ENCODE peak calls at places on chromosome 20, in five cellular contexts. One of them, this sample, is unnamed.

GRCh38 chr20:48283470-48284110 is 498.3 kb upstream of the SULF2 start:
- DNase-seq in fibroblast of the aortic adventitia: peak
- DNase-seq in cardiac fibroblast: peak
- DNase-seq in tibial nerve: peak
- DNase-seq in mammary epithelial cell: peak
- DNase-seq in this sample: peak

GRCh38 chr20:18972251-18972876 is 158.8 kb downstream of the SCP2D1 start:
- DNase-seq in fibroblast of the aortic adventitia: no peak
- DNase-seq in mammary epithelial cell: no peak
- DNase-seq in cardiac fibroblast: no peak
- DNase-seq in tibial nerve: no peak
- DNase-seq in this sample: no peak

GRCh38 chr20:61435823-61436220 is 183.8 kb downstream of the CDH4 start:
- DNase-seq in fibroblast of the aortic adventitia: no peak
- DNase-seq in mammary epithelial cell: no peak
- DNase-seq in tibial nerve: no peak
- DNase-seq in cardiac fibroblast: no peak
- DNase-seq in this sample: no peak

GRCh38 chr20:57361517-57361916 is 10.5 kb downstream of the RAE1 start:
- DNase-seq in fibroblast of the aortic adventitia: peak
- DNase-seq in cardiac fibroblast: peak
- DNase-seq in tibial nerve: no peak
- DNase-seq in mammary epithelial cell: peak
- DNase-seq in this sample: peak

GRCh38 chr20:41145821-41146620 is 8.7 kb downstream of the PLCG1 start:
- DNase-seq in cardiac fibroblast: peak
- DNase-seq in mammary epithelial cell: no peak
- DNase-seq in tibial nerve: no peak
- DNase-seq in fibroblast of the aortic adventitia: peak
- DNase-seq in this sample: no peak

GRCh38 chr20:44730441-44730840 is 15.2 kb upstream of the KCNK15 start:
- DNase-seq in fibroblast of the aortic adventitia: peak
- DNase-seq in mammary epithelial cell: peak
- DNase-seq in tibial nerve: no peak
- DNase-seq in cardiac fibroblast: peak
- DNase-seq in this sample: peak

GRCh38 chr20:6819599-6819998 is 52.1 kb downstream of the BMP2 start:
- DNase-seq in mammary epithelial cell: no peak
- DNase-seq in cardiac fibroblast: peak
- DNase-seq in fibroblast of the aortic adventitia: peak
- DNase-seq in tibial nerve: no peak
- DNase-seq in this sample: no peak

GRCh38 chr20:25057234-25058050 is 497 bp downstream of the ACSS1 start:
- DNase-seq in mammary epithelial cell: peak
- DNase-seq in cardiac fibroblast: peak
- DNase-seq in tibial nerve: peak
- DNase-seq in fibroblast of the aortic adventitia: peak
- DNase-seq in this sample: peak

GRCh38 chr20:60491261-60491660 is 533.0 kb downstream of the CDH26 start:
- DNase-seq in tibial nerve: no peak
- DNase-seq in mammary epithelial cell: no peak
- DNase-seq in fibroblast of the aortic adventitia: no peak
- DNase-seq in cardiac fibroblast: no peak
- DNase-seq in this sample: no peak

GRCh38 chr20:973785-974194 is 28.3 kb downstream of the RSPO4 start:
- DNase-seq in cardiac fibroblast: peak
- DNase-seq in fibroblast of the aortic adventitia: peak
- DNase-seq in tibial nerve: no peak
- DNase-seq in mammary epithelial cell: peak
- DNase-seq in this sample: peak

GRCh38 chr20:25058051-25058796 is at the start of gene ACSS1:
- DNase-seq in cardiac fibroblast: peak
- DNase-seq in mammary epithelial cell: peak
- DNase-seq in fibroblast of the aortic adventitia: peak
- DNase-seq in tibial nerve: peak
- DNase-seq in this sample: peak

GRCh38 chr20:43372051-43372450 is 85.6 kb upstream of the SRSF6 start:
- DNase-seq in fibroblast of the aortic adventitia: peak
- DNase-seq in tibial nerve: no peak
- DNase-seq in mammary epithelial cell: no peak
- DNase-seq in cardiac fibroblast: peak
- DNase-seq in this sample: no peak

GRCh38 chr20:36342721-36343120 is 36.6 kb downstream of the DLGAP4 start:
- DNase-seq in mammary epithelial cell: no peak
- DNase-seq in tibial nerve: no peak
- DNase-seq in cardiac fibroblast: no peak
- DNase-seq in fibroblast of the aortic adventitia: no peak
- DNase-seq in this sample: no peak

GRCh38 chr20:32439132-32439829 is 81.2 kb downstream of the ASXL1 start:
- DNase-seq in cardiac fibroblast: peak
- DNase-seq in fibroblast of the aortic adventitia: peak
- DNase-seq in tibial nerve: no peak
- DNase-seq in mammary epithelial cell: no peak
- DNase-seq in this sample: peak

GRCh38 chr20:12847862-12848261 is 160.9 kb upstream of the SPTLC3 start:
- DNase-seq in mammary epithelial cell: peak
- DNase-seq in tibial nerve: no peak
- DNase-seq in fibroblast of the aortic adventitia: peak
- DNase-seq in cardiac fibroblast: peak
- DNase-seq in this sample: no peak

GRCh38 chr20:23445596-23446217 is 6.2 kb downstream of the CSTL1 start:
- DNase-seq in tibial nerve: no peak
- DNase-seq in fibroblast of the aortic adventitia: peak
- DNase-seq in cardiac fibroblast: peak
- DNase-seq in mammary epithelial cell: peak
- DNase-seq in this sample: peak

GRCh38 chr20:7775072-7775471 is 165.2 kb downstream of the HAO1 start:
- DNase-seq in tibial nerve: no peak
- DNase-seq in fibroblast of the aortic adventitia: peak
- DNase-seq in mammary epithelial cell: no peak
- DNase-seq in cardiac fibroblast: peak
- DNase-seq in this sample: peak

GRCh38 chr20:45467861-45468260 is 1.7 kb upstream of the WFDC2 start:
- DNase-seq in fibroblast of the aortic adventitia: no peak
- DNase-seq in tibial nerve: no peak
- DNase-seq in cardiac fibroblast: no peak
- DNase-seq in mammary epithelial cell: no peak
- DNase-seq in this sample: no peak

GRCh38 chr20:36744764-36745191 is 1.1 kb downstream of the NDRG3 start:
- DNase-seq in cardiac fibroblast: peak
- DNase-seq in mammary epithelial cell: peak
- DNase-seq in fibroblast of the aortic adventitia: peak
- DNase-seq in tibial nerve: no peak
- DNase-seq in this sample: peak

GRCh38 chr20:57384953-57385761 is 6.0 kb upstream of the RBM38 start:
- DNase-seq in cardiac fibroblast: no peak
- DNase-seq in tibial nerve: no peak
- DNase-seq in fibroblast of the aortic adventitia: no peak
- DNase-seq in mammary epithelial cell: no peak
- DNase-seq in this sample: no peak

GRCh38 chr20:53274365-53274764 is 302.2 kb downstream of the TSHZ2 start:
- DNase-seq in mammary epithelial cell: no peak
- DNase-seq in cardiac fibroblast: no peak
- DNase-seq in tibial nerve: no peak
- DNase-seq in fibroblast of the aortic adventitia: no peak
- DNase-seq in this sample: no peak

GRCh38 chr20:9574182-9574581 is 59.8 kb downstream of the LAMP5 start:
- DNase-seq in tibial nerve: no peak
- DNase-seq in cardiac fibroblast: no peak
- DNase-seq in fibroblast of the aortic adventitia: no peak
- DNase-seq in mammary epithelial cell: no peak
- DNase-seq in this sample: no peak

GRCh38 chr20:3785240-3786125 is 1.1 kb downstream of the CENPB start:
- DNase-seq in cardiac fibroblast: no peak
- DNase-seq in mammary epithelial cell: no peak
- DNase-seq in fibroblast of the aortic adventitia: no peak
- DNase-seq in tibial nerve: no peak
- DNase-seq in this sample: no peak

GRCh38 chr20:3786126-3786484 is 435 bp downstream of the CENPB start:
- DNase-seq in fibroblast of the aortic adventitia: peak
- DNase-seq in tibial nerve: peak
- DNase-seq in mammary epithelial cell: peak
- DNase-seq in cardiac fibroblast: peak
- DNase-seq in this sample: peak

GRCh38 chr20:3784863-3785239 is 1.7 kb downstream of the CENPB start:
- DNase-seq in tibial nerve: no peak
- DNase-seq in fibroblast of the aortic adventitia: no peak
- DNase-seq in cardiac fibroblast: no peak
- DNase-seq in mammary epithelial cell: no peak
- DNase-seq in this sample: no peak

GRCh38 chr20:3788685-3789155 is 2.2 kb upstream of the CENPB start:
- DNase-seq in tibial nerve: no peak
- DNase-seq in cardiac fibroblast: no peak
- DNase-seq in mammary epithelial cell: no peak
- DNase-seq in fibroblast of the aortic adventitia: no peak
- DNase-seq in this sample: peak

DNA sequence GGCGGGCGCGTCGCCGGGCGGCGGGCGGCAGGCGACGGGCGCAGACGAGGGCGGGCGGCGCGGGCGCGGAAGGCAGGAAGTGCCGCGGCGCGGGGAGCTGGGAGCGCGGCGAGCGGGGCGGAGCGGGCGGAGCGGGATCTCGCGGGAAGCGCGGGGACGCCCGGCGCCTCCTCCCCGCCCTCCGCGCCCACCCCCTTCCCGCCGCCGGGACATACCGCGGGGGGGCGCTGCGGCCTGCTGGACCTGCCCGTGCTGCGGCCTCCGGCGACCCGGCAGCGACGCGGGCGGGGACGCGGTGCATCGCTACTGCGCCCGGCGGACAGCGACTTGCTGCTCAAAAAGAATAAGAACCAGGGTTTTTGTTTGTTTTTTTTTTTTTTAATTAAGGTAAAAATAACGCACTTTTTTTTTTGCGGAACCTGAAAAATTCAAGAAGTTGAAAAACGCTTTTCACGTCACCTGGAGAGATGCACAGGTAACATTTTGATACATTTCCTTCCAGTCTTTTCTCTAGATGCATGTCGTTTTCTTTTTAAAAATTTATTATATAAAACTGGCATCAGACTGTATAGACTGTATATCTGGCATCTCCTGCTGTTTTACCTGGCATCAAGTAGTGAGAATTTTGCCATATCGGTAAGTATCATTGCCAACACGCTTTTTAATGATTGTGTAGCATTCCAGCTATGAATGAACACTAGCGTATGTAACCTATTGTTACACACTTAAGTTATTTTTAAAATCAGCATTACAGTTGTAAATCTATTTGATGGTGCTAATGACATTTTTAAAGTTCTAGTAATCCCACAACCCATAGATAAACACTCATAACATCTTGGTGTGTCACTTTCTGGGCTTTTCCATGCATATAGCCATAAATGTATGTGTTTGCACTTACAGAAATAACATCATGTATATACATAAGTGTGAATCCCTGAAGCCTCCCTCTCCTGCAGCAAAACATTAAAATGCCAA is at the start of gene CENPB:
- DNase-seq in mammary epithelial cell: peak
- DNase-seq in tibial nerve: peak
- DNase-seq in cardiac fibroblast: peak
- DNase-seq in fibroblast of the aortic adventitia: peak
- DNase-seq in this sample: peak
- TF ChIP-seq CTCF in mammary epithelial cell: peak
- TF ChIP-seq CTCF in tibial nerve: peak
- TF ChIP-seq CTCF in cardiac fibroblast: peak
- TF ChIP-seq CTCF in fibroblast of the aortic adventitia: peak
- TF ChIP-seq CTCF in this sample: peak

DNA sequence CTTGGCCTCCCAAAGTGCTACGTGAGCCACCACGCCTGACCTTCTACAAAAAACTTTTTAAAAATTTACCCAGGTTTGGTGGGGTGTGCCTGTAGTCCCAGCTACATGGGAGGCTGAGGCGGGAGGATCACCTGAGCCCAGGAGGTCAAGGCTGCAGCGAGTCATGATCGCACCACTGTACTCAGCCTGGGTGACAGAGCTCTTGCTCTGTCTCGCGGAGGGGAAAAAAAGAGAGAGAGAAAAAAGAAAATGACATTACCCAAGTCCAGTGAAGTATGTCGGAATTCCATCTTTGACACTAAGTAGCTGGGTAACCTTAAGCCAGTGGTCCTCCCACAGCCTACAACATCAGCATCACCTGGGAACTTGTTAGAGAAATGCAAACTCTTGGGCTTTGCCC is 18.8 kb upstream of the MAP1LC3A start:
- DNase-seq in fibroblast of the aortic adventitia: no peak
- DNase-seq in cardiac fibroblast: no peak
- DNase-seq in mammary epithelial cell: no peak
- DNase-seq in tibial nerve: no peak
- DNase-seq in this sample: no peak
- TF ChIP-seq CTCF in fibroblast of the aortic adventitia: no peak
- TF ChIP-seq CTCF in cardiac fibroblast: no peak
- TF ChIP-seq CTCF in mammary epithelial cell: no peak
- TF ChIP-seq CTCF in tibial nerve: no peak
- TF ChIP-seq CTCF in this sample: no peak

GRCh38 chr20:49937023-49937929 is 1.1 kb downstream of the RNF114 start:
- DNase-seq in cardiac fibroblast: no peak
- DNase-seq in fibroblast of the aortic adventitia: no peak
- DNase-seq in mammary epithelial cell: peak
- DNase-seq in tibial nerve: no peak
- DNase-seq in this sample: no peak

GRCh38 chr20:49941456-49941855 is 5.3 kb downstream of the RNF114 start:
- DNase-seq in fibroblast of the aortic adventitia: no peak
- DNase-seq in mammary epithelial cell: no peak
- DNase-seq in cardiac fibroblast: no peak
- DNase-seq in tibial nerve: no peak
- DNase-seq in this sample: no peak

GRCh38 chr20:49938173-49939163 is 2.3 kb downstream of the RNF114 start:
- DNase-seq in cardiac fibroblast: peak
- DNase-seq in fibroblast of the aortic adventitia: peak
- DNase-seq in tibial nerve: peak
- DNase-seq in mammary epithelial cell: peak
- DNase-seq in this sample: peak

GRCh38 chr20:49935746-49936152 is 448 bp upstream of the RNF114 start:
- DNase-seq in mammary epithelial cell: no peak
- DNase-seq in cardiac fibroblast: no peak
- DNase-seq in fibroblast of the aortic adventitia: no peak
- DNase-seq in tibial nerve: no peak
- DNase-seq in this sample: no peak

GRCh38 chr20:49936153-49937022 is at the start of gene RNF114:
- DNase-seq in fibroblast of the aortic adventitia: peak
- DNase-seq in tibial nerve: peak
- DNase-seq in cardiac fibroblast: peak
- DNase-seq in mammary epithelial cell: peak
- DNase-seq in this sample: peak
- TF ChIP-seq CTCF in fibroblast of the aortic adventitia: no peak
- TF ChIP-seq CTCF in tibial nerve: no peak
- TF ChIP-seq CTCF in cardiac fibroblast: no peak
- TF ChIP-seq CTCF in mammary epithelial cell: no peak
- TF ChIP-seq CTCF in this sample: no peak

DNA sequence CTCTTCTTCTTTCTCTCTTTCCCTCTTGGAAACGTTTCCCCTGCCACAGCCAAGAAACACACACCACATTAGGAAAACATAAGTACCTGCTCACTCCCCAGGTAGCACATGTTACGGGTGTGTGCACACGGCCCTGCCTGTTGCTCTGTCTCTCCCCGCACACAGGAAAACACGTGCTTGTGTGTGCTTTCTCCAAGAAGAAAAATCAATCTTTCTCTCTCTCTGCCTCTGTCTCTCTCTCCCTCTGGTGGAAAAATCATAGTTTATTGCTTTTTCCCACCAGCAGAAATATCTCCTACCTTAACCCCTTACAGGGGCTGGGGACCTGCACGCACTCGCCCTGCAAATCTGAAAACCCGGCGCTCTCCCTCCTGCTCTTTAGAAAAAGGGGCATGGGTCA is 102.3 kb downstream of the EDN3 start:
- DNase-seq in fibroblast of the aortic adventitia: no peak
- DNase-seq in cardiac fibroblast: no peak
- DNase-seq in tibial nerve: no peak
- DNase-seq in mammary epithelial cell: no peak
- DNase-seq in this sample: no peak
- TF ChIP-seq CTCF in fibroblast of the aortic adventitia: no peak
- TF ChIP-seq CTCF in cardiac fibroblast: no peak
- TF ChIP-seq CTCF in tibial nerve: no peak
- TF ChIP-seq CTCF in mammary epithelial cell: no peak
- TF ChIP-seq CTCF in this sample: no peak